ENCODE peak calls at places on chromosomes 5 and 9, in ten cellular contexts. U is ELF-1, D is small intestine, A is right lobe of liver, N is HL-60, H is AG08395, F is BJ, I is Ammon's horn, T is Caco-2, V is M059J. R is an unnamed sample.

GRCh38 chr9:72382405-72382804 is 17.4 kb upstream of the ZFAND5 start:
- DNase-seq in F (no peak), U (no peak), T (no peak), I (no peak), V (peak), A (no peak), H (no peak), D (no peak), N (no peak), R (no peak)

GRCh38 chr5:160262665-160263064 is 33.4 kb downstream of the FABP6 start:
- DNase-seq in A (no peak), D (peak), H (peak), I (no peak), F (no peak), T (no peak), V (no peak), U (no peak), N (peak), R (no peak)

GRCh38 chr5:164184158-164184557 is 678.7 kb downstream of the MAT2B start:
- DNase-seq in U (peak), V (no peak), N (no peak), F (no peak), A (no peak), I (no peak), H (no peak), D (no peak), T (no peak), R (no peak)

GRCh38 chr9:86098793-86099694 is at the start of gene GOLM1:
- DNase-seq in H (peak), V (peak), D (peak), I (peak), N (peak), A (peak), U (peak), F (no peak), T (peak), R (peak)

GRCh38 chr5:168434746-168435321 is 51.4 kb upstream of the RARS1 start:
- DNase-seq in N (no peak), T (no peak), F (no peak), V (no peak), A (no peak), U (no peak), H (peak), D (no peak), I (peak), R (no peak)

GRCh38 chr5:93281980-93282772 is 298.8 kb downstream of the NR2F1-AS1 start:
- DNase-seq in N (no peak), V (no peak), A (no peak), T (no peak), F (no peak), H (no peak), I (no peak), D (no peak), U (no peak), R (no peak)

GRCh38 chr9:91383577-91383976 is 21.9 kb upstream of the AUH start:
- DNase-seq in U (no peak), A (no peak), T (no peak), D (no peak), N (no peak), I (no peak), V (no peak), H (no peak), F (no peak), R (no peak)

GRCh38 chr5:158456241-158456640 is 597.3 kb upstream of the CLINT1 start:
- DNase-seq in U (no peak), T (no peak), F (no peak), N (no peak), I (no peak), H (no peak), A (no peak), V (no peak), D (no peak), R (no peak)

GRCh38 chr5:5666076-5666365 is 243.5 kb downstream of the ICE1 start:
- DNase-seq in F (no peak), V (no peak), D (no peak), T (no peak), H (no peak), I (no peak), U (no peak), N (no peak), A (no peak), R (no peak)

GRCh38 chr5:174549254-174549653 is 175.1 kb upstream of the MSX2 start:
- DNase-seq in N (no peak), I (no peak), A (no peak), H (no peak), T (no peak), D (no peak), V (peak), U (no peak), F (no peak), R (no peak)

GRCh38 chr5:113054899-113055298 is 78.3 kb downstream of the DCP2 start:
- DNase-seq in V (no peak), U (no peak), N (no peak), F (no peak), D (no peak), I (no peak), A (no peak), T (no peak), H (no peak), R (no peak)

GRCh38 chr5:159913048-159913447 is 3.2 kb upstream of the ADRA1B start:
- DNase-seq in D (peak), I (no peak), U (no peak), T (no peak), F (no peak), N (no peak), V (peak), H (peak), A (no peak), R (peak)

GRCh38 chr5:104540448-104540847 is 977.9 kb upstream of the NUDT12 start:
- DNase-seq in H (no peak), I (no peak), D (no peak), V (peak), U (no peak), N (no peak), A (no peak), F (no peak), T (no peak), R (peak)

GRCh38 chr5:113047733-113048652 is 71.4 kb downstream of the DCP2 start:
- DNase-seq in F (no peak), H (no peak), A (no peak), D (peak), U (no peak), N (peak), T (no peak), I (peak), V (no peak), R (no peak)

GRCh38 chr5:102971693-102972293 is 148.1 kb downstream of the GIN1 start:
- DNase-seq in U (no peak), V (peak), F (peak), D (peak), H (peak), T (peak), I (peak), N (no peak), A (no peak), R (peak)

GRCh38 chr5:139565411-139566305 is 4.5 kb downstream of the UBE2D2 start:
- DNase-seq in N (peak), U (no peak), F (no peak), H (no peak), D (peak), V (peak), I (peak), T (no peak), A (no peak), R (peak)

GRCh38 chr5:141941779-141942178 is 16.2 kb downstream of the PCDH12 start:
- DNase-seq in F (no peak), I (no peak), N (no peak), U (no peak), D (no peak), V (no peak), H (no peak), A (no peak), T (no peak), R (no peak)

GRCh38 chr9:14608521-14608920 is 84.7 kb downstream of the ZDHHC21 start:
- DNase-seq in V (no peak), N (no peak), F (no peak), H (no peak), T (no peak), A (no peak), I (no peak), U (no peak), D (no peak), R (no peak)

GRCh38 chr5:14665110-14665822 is 748 bp downstream of the OTULIN start:
- DNase-seq in T (peak), U (peak), D (peak), F (no peak), A (peak), I (peak), V (peak), N (peak), H (peak), R (peak)

GRCh38 chr9:106862946-106863740 is at the start of gene ZNF462:
- DNase-seq in D (peak), I (peak), T (peak), U (peak), A (peak), V (peak), N (no peak), H (peak), F (no peak), R (peak)

GRCh38 chr9:118305371-118305770 is 601.2 kb downstream of the TLR4 start:
- DNase-seq in U (no peak), T (no peak), A (no peak), H (no peak), F (no peak), V (no peak), I (peak), D (no peak), N (no peak), R (no peak)